ENCODE peak calls at places on chromosomes 3 and 15, in eight cellular contexts. N, R, O, K, I, L, T and S are unnamed samples.

GRCh38 chr3:114079761-114080160 is 23.2 kb downstream of the QTRT2 start:
- DNase-seq in N (no peak), R (no peak), O (no peak), K (no peak), I (no peak), L (peak; percentile 88), T (no peak), S (no peak)

GRCh38 chr3:105195260-105195659 is 171.4 kb upstream of the ALCAM start:
- DNase-seq in N (peak; percentile 48), R (no peak), O (no peak), K (no peak), I (no peak), L (peak; percentile 85), T (no peak), S (no peak)

GRCh38 chr15:65666257-65666656 is 44.5 kb downstream of the SLC24A1 start:
- DNase-seq in N (peak; percentile 63), R (no peak), O (no peak), K (no peak), I (no peak), L (peak; percentile 28), T (no peak), S (no peak)

GRCh38 chr3:4820296-4821121 is 158.7 kb upstream of the BHLHE40 start:
- DNase-seq in N (no peak), R (no peak), O (no peak), K (no peak), I (no peak), L (no peak), T (no peak), S (no peak)

GRCh38 chr15:40472171-40472727 is 1.5 kb downstream of the CHST14 start:
- DNase-seq in N (no peak), R (no peak), O (no peak), K (no peak), I (no peak), L (no peak), T (no peak), S (no peak)

GRCh38 chr3:148881286-148881685 is 16.2 kb downstream of the CPA3 start:
- DNase-seq in N (peak; percentile 44), R (no peak), O (no peak), K (no peak), I (no peak), L (peak; percentile 58), T (no peak), S (no peak)

GRCh38 chr3:188646592-188646991 is 492.6 kb downstream of the LPP start:
- DNase-seq in N (peak; percentile 35), R (no peak), O (peak; percentile 37), K (no peak), I (no peak), L (peak; percentile 37), T (no peak), S (no peak)

GRCh38 chr3:70072180-70072579 is 72.6 kb downstream of the SAMMSON start:
- DNase-seq in N (no peak), R (no peak), O (no peak), K (no peak), I (no peak), L (peak; percentile 12), T (no peak), S (no peak)

GRCh38 chr3:100457811-100458210 is 34.6 kb upstream of the TMEM45A start:
- DNase-seq in N (no peak), R (no peak), O (no peak), K (no peak), I (no peak), L (no peak), T (no peak), S (no peak)

GRCh38 chr15:39362832-39363561 is 217.9 kb upstream of the THBS1 start:
- DNase-seq in N (peak; percentile 90), R (no peak), O (no peak), K (no peak), I (no peak), L (peak; percentile 99), T (no peak), S (no peak)

GRCh38 chr15:71329041-71329440 is 213.8 kb downstream of the THSD4 start:
- DNase-seq in N (no peak), R (no peak), O (no peak), K (peak; percentile 61), I (no peak), L (peak; percentile 51), T (no peak), S (no peak)

GRCh38 chr15:63463793-63464192 is 40.6 kb upstream of the USP3 start:
- DNase-seq in N (no peak), R (no peak), O (no peak), K (no peak), I (no peak), L (no peak), T (no peak), S (no peak)

GRCh38 chr3:170355738-170356595 is 1.5 kb upstream of the SKIL start:
- DNase-seq in N (peak; percentile 72), R (no peak), O (peak; percentile 72), K (peak; percentile 61), I (no peak), L (peak; percentile 86), T (peak; percentile 71), S (peak; percentile 62)

GRCh38 chr3:26623409-26624208 is 1.0 kb downstream of the LRRC3B start:
- DNase-seq in N (no peak), R (no peak), O (no peak), K (no peak), I (no peak), L (no peak), T (no peak), S (no peak)

GRCh38 chr3:129940086-129940485 is 34.4 kb upstream of the TRH start:
- DNase-seq in N (peak; percentile 42), R (no peak), O (no peak), K (no peak), I (no peak), L (no peak), T (no peak), S (no peak)

GRCh38 chr15:76354823-76355440 is 18.4 kb downstream of the ISL2 start:
- DNase-seq in N (no peak), R (no peak), O (no peak), K (no peak), I (no peak), L (no peak), T (no peak), S (no peak)

GRCh38 chr3:116445291-116445841 is at the start of gene LSAMP:
- DNase-seq in N (peak; percentile 62), R (peak; percentile 56), O (no peak), K (no peak), I (no peak), L (no peak), T (no peak), S (peak; percentile 59)

GRCh38 chr3:177447938-177448337 is 250.7 kb upstream of the TBL1XR1 start:
- DNase-seq in N (no peak), R (no peak), O (no peak), K (no peak), I (no peak), L (no peak), T (peak; percentile 84), S (no peak)
- H3K27ac ChIP-seq in N (no peak overlapping the region), R (no peak overlapping the region), O (no peak overlapping the region), K (no peak overlapping the region), I (no peak overlapping the region), L (no peak overlapping the region), T (no peak overlapping the region), S (no peak overlapping the region)

GRCh38 chr3:51382076-51382745 is 2.9 kb upstream of the MANF start:
- DNase-seq in N (no peak), R (peak; percentile 39), O (no peak), K (no peak), I (no peak), L (no peak), T (no peak), S (no peak)

GRCh38 chr3:51381333-51381705 is 3.8 kb upstream of the MANF start:
- DNase-seq in N (no peak), R (peak; percentile 54), O (no peak), K (no peak), I (no peak), L (no peak), T (no peak), S (no peak)

GRCh38 chr3:51384730-51385473 is at the start of gene MANF:
- DNase-seq in N (peak; percentile 99), R (peak; percentile 96), O (peak; percentile 98), K (peak; percentile 99), I (peak; percentile 98), L (peak; percentile 99), T (peak; percentile 99), S (peak; percentile 98)

GRCh38 chr3:51384145-51384729 is 854 bp upstream of the MANF start:
- DNase-seq in N (peak; percentile 66), R (peak; percentile 71), O (peak; percentile 53), K (no peak), I (no peak), L (peak; percentile 46), T (no peak), S (peak; percentile 57)

GRCh38 chr3:51382947-51383578 is 2.0 kb upstream of the MANF start:
- DNase-seq in N (no peak), R (peak; percentile 11), O (no peak), K (no peak), I (no peak), L (no peak), T (no peak), S (no peak)
- H3K27ac ChIP-seq in N (no peak overlapping the region), R (no peak overlapping the region), O (no peak overlapping the region), K (no peak overlapping the region), I (no peak overlapping the region), L (no peak overlapping the region), T (no peak overlapping the region), S (no peak overlapping the region)

DNA sequence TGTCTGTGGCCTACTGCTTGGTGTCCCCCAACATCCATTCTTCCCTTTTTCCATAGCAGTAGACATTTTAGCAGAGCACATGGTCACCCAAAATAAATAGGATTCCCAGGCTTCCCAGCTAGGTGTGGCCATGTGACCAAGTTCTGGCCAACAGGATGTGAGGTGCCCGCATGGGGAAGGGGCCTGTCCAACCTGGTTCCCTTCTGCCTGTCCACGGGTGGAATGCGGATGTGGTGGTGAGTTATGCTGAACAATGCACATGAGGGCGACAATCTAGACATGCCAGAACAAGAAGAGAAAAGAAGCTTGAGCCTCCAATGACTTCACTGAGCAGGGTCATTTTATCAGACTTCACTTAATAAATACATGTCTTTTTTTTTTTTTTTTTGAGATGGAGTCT is 77.6 kb upstream of the DLG1 start:
- DNase-seq in N (no peak), R (no peak), O (no peak), K (no peak), I (no peak), L (no peak), T (no peak), S (no peak)
- H3K27ac ChIP-seq in N (no peak overlapping the region), R (no peak overlapping the region), O (no peak overlapping the region), K (no peak overlapping the region), I (no peak overlapping the region), L (no peak overlapping the region), T (no peak overlapping the region), S (no peak overlapping the region)

GRCh38 chr15:80745888-80746287 is 33.3 kb upstream of the CEMIP start:
- DNase-seq in N (no peak), R (no peak), O (no peak), K (no peak), I (no peak), L (no peak), T (no peak), S (no peak)

GRCh38 chr15:80744411-80744810 is 34.8 kb upstream of the CEMIP start:
- DNase-seq in N (no peak), R (no peak), O (no peak), K (no peak), I (no peak), L (no peak), T (no peak), S (no peak)

GRCh38 chr15:80744826-80745225 is 34.3 kb upstream of the CEMIP start:
- DNase-seq in N (peak; percentile 80), R (no peak), O (no peak), K (no peak), I (no peak), L (no peak), T (no peak), S (no peak)

GRCh38 chr15:80739919-80740318 is 39.3 kb upstream of the CEMIP start:
- DNase-seq in N (no peak), R (no peak), O (no peak), K (no peak), I (no peak), L (no peak), T (no peak), S (no peak)

GRCh38 chr15:80743189-80743833 is 35.9 kb upstream of the CEMIP start:
- DNase-seq in N (no peak), R (no peak), O (no peak), K (no peak), I (no peak), L (no peak), T (no peak), S (no peak)
- H3K27ac ChIP-seq in N (no peak overlapping the region), R (no peak overlapping the region), O (no peak overlapping the region), K (no peak overlapping the region), I (no peak overlapping the region), L (no peak overlapping the region), T (peak overlapping the region; percentile 45), S (no peak overlapping the region)